ENCODE peak calls at places on chromosomes 6 and 20, in five cellular contexts. P, T, V, D and H are unnamed samples.

GRCh38 chr6:42690151-42690702 is 32.2 kb downstream of the PRPH2 start:
- DNase-seq in P (no peak), D (no peak), V (no peak), T (no peak), H (no peak)

GRCh38 chr6:156992396-156992795 is 215.2 kb downstream of the ARID1B start:
- DNase-seq in V (no peak), T (no peak), D (no peak), P (no peak), H (no peak)

GRCh38 chr6:107538856-107539387 is 49.0 kb downstream of the SOBP start:
- DNase-seq in P (no peak), D (no peak), T (no peak), V (no peak), H (no peak)

GRCh38 chr6:43817192-43817591 is 47.2 kb downstream of the VEGFA start:
- DNase-seq in T (no peak), V (peak), D (peak), P (no peak), H (peak)

GRCh38 chr6:13492357-13492756 is 5.0 kb upstream of the GFOD1 start:
- DNase-seq in V (no peak), T (no peak), P (no peak), D (no peak), H (no peak)

GRCh38 chr20:40741507-40742106 is 52.6 kb upstream of the MAFB start:
- DNase-seq in V (peak), T (peak), P (peak), D (peak), H (peak)

GRCh38 chr20:44969320-44969879 is 3.1 kb downstream of the STK4 start:
- DNase-seq in T (no peak), V (no peak), P (no peak), D (no peak), H (no peak)

GRCh38 chr20:53578492-53579222 is 15.0 kb downstream of the ZNF217 start:
- DNase-seq in P (peak), V (peak), T (no peak), D (peak), H (peak)

GRCh38 chr6:111709615-111710398 is 104.1 kb upstream of the TRAF3IP2 start:
- DNase-seq in P (peak), D (peak), T (peak), V (peak), H (peak)

GRCh38 chr6:12009180-12009748 is 2.8 kb upstream of the HIVEP1 start:
- DNase-seq in T (no peak), D (no peak), V (peak), P (no peak), H (no peak)

GRCh38 chr20:354298-354977 is 7.5 kb downstream of the NRSN2 start:
- DNase-seq in P (peak), T (no peak), D (peak), V (peak), H (peak)

GRCh38 chr6:31791324-31792089 is 4.0 kb downstream of the VARS1 start:
- DNase-seq in V (peak), D (peak), P (no peak), T (no peak), H (no peak)

GRCh38 chr6:158396136-158396535 is 83.9 kb downstream of the TULP4 start:
- DNase-seq in P (no peak), D (no peak), T (no peak), V (no peak), H (no peak)

GRCh38 chr6:122610690-122611455 is 668 bp downstream of the PKIB start:
- DNase-seq in V (peak), D (peak), P (peak), T (no peak), H (peak)

GRCh38 chr6:82353848-82354247 is 9.8 kb upstream of the TPBG start:
- DNase-seq in T (no peak), V (no peak), D (no peak), P (no peak), H (no peak)

GRCh38 chr20:22928679-22929078 is 106.4 kb upstream of the SSTR4 start:
- DNase-seq in V (no peak), T (no peak), D (no peak), P (no peak), H (no peak)

GRCh38 chr20:58716476-58717277 is 24.1 kb downstream of the NPEPL1 start:
- DNase-seq in P (peak), D (peak), V (peak), T (no peak), H (no peak)

GRCh38 chr6:144314003-144314485 is 28.9 kb downstream of the UTRN start:
- DNase-seq in D (no peak), T (no peak), V (no peak), P (no peak), H (no peak)

GRCh38 chr6:35161776-35162607 is 20.9 kb upstream of the TCP11 start:
- DNase-seq in D (no peak), P (no peak), T (no peak), V (peak), H (no peak)

DNA sequence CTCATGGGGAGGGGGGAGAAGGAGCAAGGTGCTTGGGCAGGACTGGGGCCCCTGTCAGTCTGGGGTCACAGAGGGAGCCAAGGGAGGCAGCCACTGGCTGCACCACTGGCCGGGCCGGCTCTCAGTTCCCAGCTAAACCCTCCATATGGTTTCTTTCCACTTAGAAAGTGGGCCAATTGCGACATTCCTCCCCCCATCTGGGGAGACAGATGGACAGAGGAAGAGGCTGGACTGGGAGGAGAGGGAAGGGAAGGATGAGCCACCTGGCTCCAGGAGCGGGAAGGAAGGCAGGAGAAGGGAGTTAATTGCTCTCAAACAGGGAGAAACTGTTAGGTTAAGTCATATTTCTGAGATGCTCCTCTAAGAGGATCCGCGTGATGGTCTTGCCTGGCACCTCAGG is 82.2 kb downstream of the GRM4 start:
- DNase-seq in P (no peak), V (no peak), D (no peak), T (no peak), H (no peak)
- H3K27ac ChIP-seq in P (no peak), V (no peak), D (no peak), T (no peak), H (no peak)

GRCh38 chr6:18415207-18415606 is 28.1 kb downstream of the RNF144B start:
- DNase-seq in P (no peak), V (no peak), T (no peak), D (no peak), H (no peak)

GRCh38 chr6:18413320-18413830 is 26.2 kb downstream of the RNF144B start:
- DNase-seq in D (no peak), V (no peak), P (no peak), T (no peak), H (no peak)

GRCh38 chr6:18414102-18414501 is 27.0 kb downstream of the RNF144B start:
- DNase-seq in V (no peak), P (no peak), D (no peak), T (no peak), H (no peak)

GRCh38 chr6:18415671-18416340 is 28.7 kb downstream of the RNF144B start:
- DNase-seq in V (no peak), T (no peak), D (no peak), P (no peak), H (no peak)

DNA sequence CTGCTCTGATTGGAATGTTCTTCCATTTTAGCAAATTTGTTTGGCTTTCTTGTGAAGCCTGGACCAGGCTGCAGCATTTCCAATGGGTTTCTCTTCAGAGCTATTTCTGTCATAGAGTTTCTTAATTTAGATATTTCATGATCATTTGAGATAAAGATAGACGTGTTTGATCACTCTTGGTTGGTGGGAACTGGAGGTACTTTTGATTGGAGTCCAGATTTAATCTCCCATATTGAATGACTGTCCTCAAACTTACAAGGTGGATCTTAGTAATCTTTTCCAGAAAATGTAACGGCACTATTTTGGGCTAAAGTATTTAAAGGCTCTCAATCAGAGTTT is 29.2 kb downstream of the RNF144B start:
- DNase-seq in P (no peak), T (no peak), V (no peak), D (no peak), H (no peak)
- H3K27ac ChIP-seq in P (no peak), T (no peak), V (no peak), D (peak), H (no peak)

GRCh38 chr6:116027821-116028220 is 32.9 kb downstream of the FRK start:
- DNase-seq in V (no peak), T (no peak), P (no peak), D (no peak), H (no peak)

GRCh38 chr6:116029535-116029934 is 31.2 kb downstream of the FRK start:
- DNase-seq in T (no peak), V (no peak), P (no peak), D (no peak), H (no peak)

GRCh38 chr6:116025405-116025804 is 35.3 kb downstream of the FRK start:
- DNase-seq in V (no peak), P (no peak), D (no peak), T (no peak), H (no peak)

GRCh38 chr6:116030745-116031144 is 29.9 kb downstream of the FRK start:
- DNase-seq in V (no peak), D (no peak), P (no peak), T (no peak), H (no peak)

DNA sequence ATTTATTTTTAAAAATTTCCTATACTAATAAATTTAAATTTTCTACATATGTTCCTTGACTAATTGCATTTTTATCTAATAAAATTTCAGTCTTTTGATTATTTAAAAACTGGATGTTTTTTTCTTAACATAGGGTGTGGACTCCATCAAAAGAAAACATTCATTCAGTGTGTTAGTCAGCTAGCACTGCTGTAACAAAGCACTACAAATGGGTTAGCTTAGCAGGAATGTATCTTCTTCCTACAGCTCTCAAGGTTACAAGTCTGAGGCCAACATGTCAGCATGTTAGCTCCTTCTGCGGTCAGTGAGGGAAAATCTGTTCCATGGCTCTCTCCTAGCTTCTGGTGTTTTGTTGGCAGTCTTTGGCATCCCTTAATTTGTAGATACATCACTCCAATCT is 32.5 kb downstream of the FRK start:
- DNase-seq in V (no peak), P (no peak), D (no peak), T (no peak), H (no peak)
- H3K27ac ChIP-seq in V (no peak), P (no peak), D (no peak), T (no peak), H (no peak)

GRCh38 chr20:38141889-38142494 is 23.1 kb downstream of the TGM2 start:
- DNase-seq in V (no peak), P (no peak), T (no peak), D (no peak), H (no peak)

GRCh38 chr20:38143238-38143645 is 21.8 kb downstream of the TGM2 start:
- DNase-seq in T (peak), V (no peak), P (no peak), D (peak), H (peak)

GRCh38 chr20:38145094-38146075 is 19.7 kb downstream of the TGM2 start:
- DNase-seq in T (no peak), V (no peak), P (no peak), D (no peak), H (no peak)

GRCh38 chr20:38144608-38145093 is 20.4 kb downstream of the TGM2 start:
- DNase-seq in T (no peak), D (no peak), P (no peak), V (no peak), H (no peak)

GRCh38 chr20:38143646-38144554 is 21.2 kb downstream of the TGM2 start:
- DNase-seq in P (peak), T (peak), D (peak), V (peak), H (peak)
- H3K27ac ChIP-seq in P (peak), T (peak), D (peak), V (peak), H (peak)

GRCh38 chr6:23414204-23414501 is 711.9 kb upstream of the NRSN1 start:
- DNase-seq in V (no peak), P (no peak), T (peak), D (peak), H (no peak)

GRCh38 chr6:23417133-23417532 is 708.9 kb upstream of the NRSN1 start:
- DNase-seq in T (no peak), V (no peak), P (no peak), D (no peak), H (no peak)

GRCh38 chr6:23414922-23415321 is 711.1 kb upstream of the NRSN1 start:
- DNase-seq in P (no peak), D (no peak), V (no peak), T (no peak), H (no peak)

GRCh38 chr6:23418095-23418494 is 707.9 kb upstream of the NRSN1 start:
- DNase-seq in D (no peak), V (no peak), T (no peak), P (no peak), H (no peak)

GRCh38 chr6:23415819-23416427 is 710.1 kb upstream of the NRSN1 start:
- DNase-seq in D (no peak), P (no peak), V (no peak), T (no peak), H (no peak)
- H3K27ac ChIP-seq in D (no peak), P (no peak), V (no peak), T (no peak), H (no peak)

GRCh38 chr20:51698252-51698651 is 69.9 kb downstream of the ATP9A start:
- DNase-seq in T (no peak), V (no peak), P (no peak), D (no peak), H (no peak)

GRCh38 chr20:51703446-51704287 is 64.5 kb downstream of the ATP9A start:
- DNase-seq in P (no peak), V (no peak), D (peak), T (no peak), H (peak)

GRCh38 chr20:51697119-51697826 is 70.9 kb downstream of the ATP9A start:
- DNase-seq in P (no peak), T (peak), V (no peak), D (no peak), H (no peak)

GRCh38 chr20:51696304-51697118 is 71.7 kb downstream of the ATP9A start:
- DNase-seq in V (no peak), T (peak), P (no peak), D (peak), H (no peak)

DNA sequence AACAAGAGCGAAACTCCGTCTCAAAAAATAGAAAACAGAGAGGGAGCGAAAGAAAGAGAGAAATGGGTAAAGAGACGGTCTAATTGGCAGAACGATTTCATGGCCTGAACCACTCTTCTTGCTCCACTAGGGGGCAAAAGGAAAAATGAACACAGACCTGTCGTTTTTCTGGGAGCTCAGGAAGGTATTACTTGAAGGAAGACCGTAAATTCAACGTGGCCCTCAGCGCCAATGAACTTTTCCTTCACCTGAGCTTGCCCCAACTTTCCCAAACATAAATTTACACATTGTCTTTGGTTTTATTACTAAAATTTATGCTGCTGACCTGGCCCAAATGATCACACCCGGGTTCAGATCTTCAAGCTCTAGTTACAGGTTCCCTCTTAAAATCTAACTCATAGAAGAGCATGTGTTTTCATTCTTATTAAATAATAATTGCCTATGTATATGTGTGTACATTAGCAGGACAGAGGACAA is 67.3 kb downstream of the ATP9A start:
- DNase-seq in V (no peak), D (peak), P (peak), T (no peak), H (peak)
- H3K27ac ChIP-seq in V (no peak), D (peak), P (no peak), T (no peak), H (no peak)